ENCODE peak calls at places on chromosomes 3 and 15, in nine cellular contexts. P is GM23248; V is AG04450; J is osteoblast; N is adrenal gland; U is tibial nerve; L is spleen; B is CD8-positive, alpha-beta T cell; A is neural progenitor cell. Y is an unnamed sample. For H3K9me3, the result is how much of the 10 kb centered on the place peaks cover.

GRCh38 chr15:30985081-30985531 is 6.3 kb downstream of the MTMR10 start:
- DNase-seq in A (no peak), L (no peak), J (peak), N (peak), B (no peak), V (no peak), U (no peak), P (peak), Y (no peak)

GRCh38 chr15:98039596-98039995 is 79.1 kb downstream of the ARRDC4 start:
- DNase-seq in L (no peak), P (no peak), B (no peak), J (no peak), U (no peak), A (no peak), N (no peak), V (no peak), Y (no peak)

GRCh38 chr3:120487079-120487693 is 36.4 kb upstream of the FSTL1 start:
- DNase-seq in N (no peak), U (no peak), L (no peak), P (peak), B (no peak), V (no peak), J (peak), A (no peak), Y (no peak)

GRCh38 chr3:142385078-142385477 is 62.8 kb downstream of the XRN1 start:
- DNase-seq in J (no peak), A (no peak), U (no peak), B (no peak), P (no peak), N (no peak), L (no peak), V (no peak), Y (no peak)

GRCh38 chr3:134189848-134190247 is 60.8 kb downstream of the RYK start:
- DNase-seq in J (peak), L (no peak), P (no peak), N (no peak), A (no peak), B (no peak), V (no peak), U (no peak), Y (no peak)

GRCh38 chr15:25397110-25397509 is 41.7 kb downstream of the UBE3A start:
- DNase-seq in J (no peak), P (peak), A (no peak), N (no peak), V (no peak), U (no peak), B (no peak), L (no peak), Y (no peak)

GRCh38 chr15:101105059-101105851 is 146.6 kb downstream of the CHSY1 start:
- DNase-seq in U (no peak), A (no peak), J (peak), V (no peak), L (peak), B (no peak), N (no peak), P (peak), Y (no peak)

GRCh38 chr3:188185717-188186236 is 31.8 kb downstream of the LPP start:
- DNase-seq in L (peak), U (no peak), B (no peak), A (peak), N (no peak), P (no peak), J (no peak), V (no peak), Y (peak)

GRCh38 chr3:70308760-70309159 is 3.7 kb downstream of the MDFIC2 start:
- DNase-seq in N (no peak), P (peak), A (peak), V (peak), J (peak), B (no peak), U (no peak), L (no peak), Y (no peak)

GRCh38 chr15:99014803-99015676 is 7.4 kb upstream of the PGPEP1L start:
- DNase-seq in J (peak), A (peak), B (no peak), N (peak), V (no peak), P (peak), U (no peak), L (peak), Y (peak)

GRCh38 chr3:114714237-114714636 is 420.4 kb downstream of the TIGIT start:
- DNase-seq in B (no peak), L (no peak), U (no peak), N (no peak), P (no peak), V (no peak), A (peak), J (no peak), Y (no peak)

DNA sequence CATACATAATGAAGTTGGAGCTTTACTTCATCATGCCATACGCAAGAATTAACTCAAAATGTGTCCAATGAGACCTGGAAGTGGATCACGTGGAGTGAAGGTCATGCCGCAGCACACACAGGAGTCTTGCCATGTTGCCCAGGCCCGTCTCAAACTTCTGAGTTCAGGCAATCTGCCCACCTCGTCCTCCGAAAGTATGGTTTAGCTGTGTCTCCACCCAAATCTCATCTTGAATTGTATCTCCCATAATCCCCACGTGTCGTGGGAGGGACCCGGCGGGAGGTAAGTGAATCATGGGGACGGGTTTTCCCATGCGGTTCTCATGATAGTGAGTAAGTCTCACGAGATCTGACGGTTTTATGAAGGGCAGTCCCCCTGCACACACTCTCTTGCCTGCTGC is 25.7 kb downstream of the SPCS1 start:
- DNase-seq in J (no peak), B (no peak), U (no peak), P (no peak), L (no peak), A (no peak), V (no peak), N (no peak), Y (no peak)
- H3K9me3 ChIP-seq in J (under half), B (under half), U (under half), P (under half), L (under half), A (under half), V (under half), N (under half), Y (under half)

GRCh38 chr15:40367038-40367672 is 9.1 kb downstream of the DISP2 start:
- DNase-seq in L (peak), B (no peak), A (no peak), N (peak), V (no peak), P (no peak), U (no peak), J (peak), Y (peak)
- H3K4me3 ChIP-seq in L (peak), B (peak), A (no peak), N (no peak), V (no peak), P (no peak), U (no peak), J (peak), Y (peak)

DNA sequence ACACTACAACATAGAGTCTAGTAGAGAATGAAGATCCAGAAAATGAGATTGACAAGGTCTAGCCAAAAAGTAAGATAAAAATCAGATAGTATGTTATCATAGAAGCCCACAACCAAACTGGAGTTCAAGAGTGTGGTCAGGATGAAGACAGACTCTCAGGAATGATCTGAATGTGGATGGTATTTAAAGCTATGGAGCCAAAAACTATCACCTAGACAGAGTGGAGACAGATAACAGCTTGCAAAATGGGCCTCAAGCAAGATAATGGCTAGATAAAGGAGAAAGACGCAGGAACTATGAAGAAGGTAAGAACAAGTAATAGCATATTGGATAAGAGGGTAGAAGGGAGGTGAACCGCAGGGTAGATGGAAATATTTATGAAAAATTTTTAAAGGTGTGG is 35.4 kb downstream of the ZMAT3 start:
- DNase-seq in P (peak), B (no peak), J (no peak), L (no peak), U (no peak), V (no peak), N (no peak), A (no peak), Y (no peak)
- H3K9me3 ChIP-seq in P (under half), B (under half), J (under half), L (under half), U (under half), V (under half), N (under half), A (under half), Y (under half)

GRCh38 chr15:63502137-63502801 is 2.1 kb upstream of the USP3 start:
- DNase-seq in U (no peak), J (no peak), L (no peak), P (peak), B (no peak), V (no peak), A (no peak), N (no peak), Y (no peak)
- H3K4me3 ChIP-seq in U (no peak), J (peak), L (no peak), P (no peak), B (no peak), V (no peak), A (no peak), N (no peak), Y (no peak)

DNA sequence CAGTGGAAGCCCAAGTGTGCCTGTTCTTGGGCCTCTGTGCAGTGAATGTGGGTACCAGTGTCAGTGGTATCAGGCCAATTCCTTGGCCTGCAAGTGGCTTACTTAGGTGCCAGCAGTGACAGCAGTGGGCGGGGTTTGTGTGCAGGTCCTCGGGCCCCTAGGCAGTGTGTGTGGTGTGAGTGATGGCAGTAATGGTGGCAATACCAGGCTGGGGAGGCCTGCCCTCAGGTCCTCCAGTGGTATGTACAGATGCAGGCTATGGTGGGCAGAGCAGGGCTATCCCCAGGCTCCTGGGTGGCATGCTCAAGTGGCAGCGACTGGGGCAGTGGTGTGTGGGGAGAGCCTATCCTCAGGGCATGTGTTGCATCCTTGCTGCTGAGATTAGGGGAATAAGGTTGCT is 379.7 kb downstream of the SQOR start:
- DNase-seq in B (no peak), N (no peak), A (no peak), P (no peak), V (no peak), L (no peak), U (no peak), J (no peak), Y (no peak)
- H3K9me3 ChIP-seq in B (under half), N (under half), A (under half), P (under half), V (under half), L (half or more), U (under half), J (under half), Y (under half)

GRCh38 chr3:4584537-4585249 is 91.5 kb downstream of the ITPR1 start:
- DNase-seq in P (peak), A (no peak), N (no peak), J (peak), B (no peak), L (no peak), V (no peak), U (no peak), Y (peak)
- H3K4me3 ChIP-seq in P (peak), A (no peak), N (no peak), J (peak), B (peak), L (peak), V (peak), U (peak), Y (peak)

Y was measured in Peyer's patch.